ENCODE peak calls at places on chromosomes 3 and 15, in ten cellular contexts. W is central memory CD4-positive, alpha-beta T cell; U is activated T-helper 1 cell treated with anti-CD3 and anti-CD28 coated beads, Interleukin-2, amount 50 U/mL, for 16 hours; T is GM13977; P is stimulated activated CD4-positive, alpha-beta T cell treated with anti-CD3 and anti-CD28 coated beads, TNF-alpha, amount 100 ng/mL, for 4 hours; I is activated CD8-positive, alpha-beta T cell treated with anti-CD3 and anti-CD28 coated beads for 36 hours; G is fibroblast of the conjunctiva; X is iPS DF 19.7; Q is skeletal muscle cell; K is activated T-cell treated with anti-CD3 and anti-CD28 coated beads, Interleukin-2, amount 50 U/mL, for 4 hours. F is an unnamed sample.

GRCh38 chr15:63250312-63250965 is 27.0 kb upstream of the APH1B start:
- DNase-seq in W (no peak), U (no peak), T (no peak), P (no peak), I (no peak), G (peak; percentile 65), X (no peak), Q (peak; percentile 98), K (no peak), F (peak; percentile 46)

GRCh38 chr15:25565470-25566264 is 126.8 kb upstream of the UBE3A start:
- DNase-seq in W (no peak), U (no peak), T (no peak), P (no peak), I (no peak), G (no peak), X (no peak), Q (no peak), K (no peak), F (no peak)

GRCh38 chr3:184380210-184380626 is 364 bp downstream of the CHRD start:
- DNase-seq in W (no peak), U (no peak), T (peak; percentile 75), P (no peak), I (peak; percentile 23), G (no peak), X (no peak), Q (no peak), K (no peak), F (peak; percentile 70)

GRCh38 chr3:126468028-126468891 is 7.4 kb downstream of the ZXDC start:
- DNase-seq in W (no peak), U (no peak), T (no peak), P (no peak), I (no peak), G (no peak), X (no peak), Q (no peak), K (no peak), F (no peak)

GRCh38 chr15:98815207-98815606 is 166.9 kb downstream of the IGF1R start:
- DNase-seq in W (no peak), U (no peak), T (no peak), P (no peak), I (no peak), G (no peak), X (no peak), Q (no peak), K (no peak), F (peak; percentile 27)

GRCh38 chr15:30882861-30883433 is 20.8 kb upstream of the FAN1 start:
- DNase-seq in W (peak; percentile 21), U (no peak), T (no peak), P (no peak), I (peak; percentile 58), G (no peak), X (no peak), Q (no peak), K (peak; percentile 17), F (no peak)

GRCh38 chr15:89088605-89089315 is 504 bp downstream of the ABHD2 start:
- DNase-seq in W (no peak), U (no peak), T (no peak), P (no peak), I (peak; percentile 11), G (no peak), X (no peak), Q (no peak), K (no peak), F (peak; percentile 21)

GRCh38 chr15:58420579-58421043 is 11.2 kb upstream of the LIPC start:
- DNase-seq in W (no peak), U (no peak), T (no peak), P (no peak), I (peak; percentile 11), G (no peak), X (no peak), Q (no peak), K (no peak), F (no peak)

GRCh38 chr3:69999191-70000027 is at the start of gene SAMMSON:
- DNase-seq in W (no peak), U (no peak), T (no peak), P (no peak), I (no peak), G (no peak), X (no peak), Q (no peak), K (no peak), F (no peak)

GRCh38 chr3:168859574-168859973 is 763.9 kb upstream of the GOLIM4 start:
- DNase-seq in W (no peak), U (no peak), T (no peak), P (no peak), I (no peak), G (no peak), X (no peak), Q (no peak), K (no peak), F (no peak)

GRCh38 chr3:57787867-57788623 is 31.9 kb downstream of the SLMAP start:
- DNase-seq in W (no peak), U (no peak), T (peak; percentile 74), P (no peak), I (no peak), G (no peak), X (no peak), Q (no peak), K (no peak), F (no peak)

GRCh38 chr3:82085356-82085755 is 323.9 kb upstream of the GBE1 start:
- DNase-seq in W (no peak), U (no peak), T (no peak), P (no peak), I (no peak), G (no peak), X (no peak), Q (no peak), K (no peak), F (peak; percentile 66)

GRCh38 chr3:126508539-126508938 is 9.0 kb downstream of the UROC1 start:
- DNase-seq in W (no peak), U (no peak), T (no peak), P (no peak), I (no peak), G (no peak), X (no peak), Q (no peak), K (no peak), F (peak; percentile 43)

GRCh38 chr3:140276698-140277097 is 341.7 kb downstream of the CLSTN2 start:
- DNase-seq in W (no peak), U (no peak), T (no peak), P (no peak), I (no peak), G (no peak), X (no peak), Q (no peak), K (no peak), F (no peak)

GRCh38 chr15:96070636-96071035 is 259.9 kb upstream of the NR2F2 start:
- DNase-seq in W (no peak), U (no peak), T (no peak), P (no peak), I (no peak), G (no peak), X (no peak), Q (no peak), K (no peak), F (no peak)

GRCh38 chr15:50241684-50242450 is 23.7 kb downstream of the HDC start:
- DNase-seq in W (no peak), U (no peak), T (no peak), P (no peak), I (no peak), G (no peak), X (no peak), Q (peak; percentile 25), K (no peak), F (no peak)

GRCh38 chr15:58260911-58261267 is 122.7 kb downstream of the AQP9 start:
- DNase-seq in W (no peak), U (no peak), T (no peak), P (no peak), I (no peak), G (peak; percentile 26), X (no peak), Q (no peak), K (no peak), F (peak; percentile 17)

F was measured in SJCRH30.